ENCODE peak calls at places on chromosomes 1 and 21, in six cellular contexts. P is ovary, S is sigmoid colon, Y is upper lobe of left lung, W is HepG2, B is transverse colon. Z is an unnamed sample.

GRCh38 chr21:45629046-45629981 is 14.2 kb upstream of the PCBP3 start:
- DNase-seq in Y (peak), S (no peak), B (no peak), P (no peak), W (no peak), Z (peak)

GRCh38 chr1:73593804-73594203 is 604.2 kb downstream of the LRRIQ3 start:
- DNase-seq in P (no peak), B (no peak), S (no peak), W (no peak), Y (no peak), Z (no peak)

GRCh38 chr1:161180643-161181042 is 3.3 kb upstream of the B4GALT3 start:
- DNase-seq in S (no peak), B (no peak), W (no peak), P (no peak), Y (no peak), Z (no peak)

GRCh38 chr1:70667771-70668170 is 256.7 kb downstream of the CTH start:
- DNase-seq in W (no peak), S (no peak), P (no peak), B (no peak), Y (no peak), Z (no peak)

GRCh38 chr1:204350857-204351573 is 8.7 kb downstream of the PLEKHA6 start:
- DNase-seq in S (peak), B (peak), P (peak), W (no peak), Y (peak), Z (no peak)

GRCh38 chr1:237891979-237892378 is 1.3 kb upstream of the ZP4 start:
- DNase-seq in P (no peak), S (no peak), W (no peak), Y (no peak), B (no peak), Z (no peak)

GRCh38 chr1:46613661-46614603 is 2.7 kb downstream of the MOB3C start:
- DNase-seq in S (peak), B (peak), P (peak), Y (peak), W (no peak), Z (peak)

GRCh38 chr21:32587112-32587511 is 1.8 kb upstream of the TCP10L start:
- DNase-seq in P (no peak), W (no peak), Y (peak), S (no peak), B (no peak), Z (no peak)

GRCh38 chr1:227898502-227899140 is 49.1 kb downstream of the WNT9A start:
- DNase-seq in P (no peak), Y (no peak), B (peak), W (no peak), S (peak), Z (no peak)

GRCh38 chr21:41481191-41481590 is 26.8 kb downstream of the TMPRSS2 start:
- DNase-seq in Y (no peak), P (no peak), S (no peak), B (no peak), W (no peak), Z (no peak)

GRCh38 chr1:87148670-87149069 is 180.0 kb upstream of the LMO4 start:
- DNase-seq in Y (no peak), S (no peak), B (no peak), P (no peak), W (no peak), Z (no peak)

GRCh38 chr1:219621047-219621786 is 8.3 kb upstream of the ZC3H11B start:
- DNase-seq in S (no peak), W (peak), P (no peak), B (no peak), Y (no peak), Z (no peak)

DNA sequence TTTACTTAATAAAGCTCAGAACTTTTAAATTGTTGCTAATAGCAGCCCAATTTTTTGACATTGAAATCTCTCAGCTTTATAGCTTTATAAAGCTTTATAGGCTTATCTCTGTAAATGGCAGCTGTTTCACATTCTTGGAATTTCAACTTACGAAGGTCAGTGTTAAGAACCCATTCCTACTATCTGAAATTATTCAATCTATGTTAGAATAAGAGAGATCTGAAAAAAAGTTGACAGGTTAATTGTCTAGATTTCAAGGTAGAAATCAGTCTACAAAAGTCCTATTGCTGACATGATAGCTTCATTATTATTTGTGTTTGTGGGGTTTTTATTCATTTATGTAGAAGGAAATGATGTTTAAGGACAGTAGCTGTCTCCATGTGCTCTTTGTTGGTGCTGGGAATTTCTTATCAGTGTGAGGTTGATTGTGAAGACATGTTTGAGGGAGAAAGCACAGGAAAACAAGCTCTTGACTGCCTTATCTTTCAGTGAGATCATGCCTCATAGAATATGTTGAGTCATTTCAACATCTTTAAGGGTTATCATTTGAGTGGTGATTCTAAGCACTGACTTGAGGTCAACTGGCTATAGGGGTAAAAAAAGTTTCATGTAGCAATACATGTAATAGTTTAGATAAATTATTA is 404.9 kb upstream of the ADAMTS5 start:
- DNase-seq in W (no peak), S (no peak), Y (no peak), B (no peak), P (no peak), Z (no peak)
- TF ChIP-seq EP300 in W (no peak), S (no peak), Y (no peak), B (no peak), P (no peak), Z (no peak)

GRCh38 chr1:15350551-15351200 is 59.0 kb upstream of the EFHD2 start:
- DNase-seq in S (no peak), P (no peak), Y (no peak), W (no peak), B (peak), Z (no peak)
- TF ChIP-seq EP300 in S (no peak), P (no peak), Y (no peak), W (no peak), B (no peak), Z (no peak)

GRCh38 chr1:116403506-116404136 is 30.6 kb downstream of the ATP1A1 start:
- DNase-seq in Y (no peak), B (no peak), P (no peak), W (no peak), S (no peak), Z (no peak)

GRCh38 chr1:116407033-116407432 is 34.0 kb downstream of the ATP1A1 start:
- DNase-seq in Y (no peak), P (no peak), B (no peak), W (no peak), S (no peak), Z (no peak)

GRCh38 chr1:116408193-116408592 is 35.1 kb downstream of the ATP1A1 start:
- DNase-seq in S (no peak), W (no peak), B (no peak), Y (no peak), P (no peak), Z (no peak)

GRCh38 chr1:116404699-116405098 is 31.7 kb downstream of the ATP1A1 start:
- DNase-seq in S (no peak), P (no peak), B (no peak), W (no peak), Y (no peak), Z (no peak)

DNA sequence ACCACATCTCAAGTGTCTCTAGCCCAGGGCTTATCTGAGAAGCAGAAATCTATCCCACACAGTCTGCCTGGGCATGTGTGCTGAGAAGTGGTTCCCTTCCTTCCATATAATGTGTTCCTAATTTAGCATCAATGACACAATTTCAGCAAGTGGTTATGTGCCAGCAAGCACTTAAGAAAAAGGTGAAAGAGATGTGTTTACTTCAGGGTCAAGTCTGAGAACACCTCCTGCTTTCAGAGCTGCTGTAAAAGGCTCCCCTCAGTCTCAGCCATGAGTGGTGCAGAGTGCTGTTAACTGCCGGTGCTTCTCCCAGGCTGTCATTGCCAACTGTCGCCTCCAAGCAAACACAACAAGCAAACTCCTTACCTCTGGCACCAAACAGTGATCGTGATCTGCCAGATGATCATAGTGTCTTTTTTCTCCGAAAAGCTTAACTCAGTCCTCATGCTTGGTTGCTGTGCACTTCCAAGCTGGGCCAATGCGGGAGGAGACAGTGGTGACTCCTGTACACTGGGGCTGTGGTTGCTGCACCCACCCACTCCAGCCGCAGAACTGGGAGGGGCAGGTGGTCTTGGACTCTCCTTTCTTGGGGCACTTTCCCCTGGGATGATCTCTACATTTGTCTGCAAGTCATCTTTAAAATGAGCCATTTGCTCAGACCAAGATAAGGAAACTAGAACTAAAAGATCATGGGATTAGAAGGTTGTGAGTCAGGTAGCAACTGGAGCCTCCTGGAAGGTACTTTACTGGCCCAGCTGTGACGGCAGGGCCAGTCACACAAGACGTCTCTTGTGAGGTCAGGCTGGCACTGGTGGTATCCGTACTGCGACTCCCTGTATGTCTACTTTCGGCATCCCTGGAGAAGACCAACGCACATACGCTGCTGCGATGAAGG is 32.4 kb downstream of the ATP1A1 start:
- DNase-seq in P (no peak), W (no peak), S (no peak), B (no peak), Y (no peak), Z (no peak)
- TF ChIP-seq EP300 in P (no peak), W (no peak), S (no peak), B (no peak), Y (no peak), Z (no peak)

GRCh38 chr1:64898107-64898861 is 68.1 kb downstream of the JAK1 start:
- DNase-seq in W (peak), Y (no peak), P (peak), S (peak), B (peak), Z (peak)
- TF ChIP-seq EP300 in W (peak), Y (no peak), P (peak), S (peak), B (peak), Z (no peak)

GRCh38 chr1:212432706-212433576 is at the start of gene NENF:
- DNase-seq in P (peak), S (peak), Y (peak), B (peak), W (peak), Z (no peak)

GRCh38 chr1:212430416-212430815 is 2.3 kb upstream of the NENF start:
- DNase-seq in S (no peak), W (no peak), P (no peak), Y (no peak), B (no peak), Z (no peak)

GRCh38 chr1:212431656-212432055 is 1.1 kb upstream of the NENF start:
- DNase-seq in B (no peak), Y (no peak), W (no peak), P (no peak), S (no peak), Z (no peak)

GRCh38 chr1:212432163-212432705 is 486 bp upstream of the NENF start:
- DNase-seq in P (no peak), S (no peak), Y (no peak), B (no peak), W (no peak), Z (no peak)

GRCh38 chr1:212430955-212431394 is 1.7 kb upstream of the NENF start:
- DNase-seq in S (no peak), B (peak), Y (no peak), P (no peak), W (no peak), Z (no peak)
- TF ChIP-seq EP300 in S (no peak), B (no peak), Y (no peak), P (no peak), W (no peak), Z (no peak)

GRCh38 chr1:33332881-33333280 is 12.0 kb upstream of the A3GALT2 start:
- DNase-seq in Y (no peak), W (no peak), S (no peak), B (no peak), P (no peak), Z (no peak)

GRCh38 chr1:33331444-33332356 is 10.8 kb upstream of the A3GALT2 start:
- DNase-seq in Y (no peak), P (no peak), S (peak), B (no peak), W (no peak), Z (no peak)

GRCh38 chr1:33332357-33332789 is 11.5 kb upstream of the A3GALT2 start:
- DNase-seq in W (no peak), P (no peak), B (no peak), Y (no peak), S (peak), Z (no peak)

GRCh38 chr1:33335020-33335419 is 14.1 kb upstream of the A3GALT2 start:
- DNase-seq in S (no peak), B (no peak), P (no peak), W (no peak), Y (no peak), Z (no peak)

GRCh38 chr1:33334081-33334552 is 13.2 kb upstream of the A3GALT2 start:
- DNase-seq in B (peak), Y (no peak), P (no peak), W (peak), S (peak), Z (no peak)
- TF ChIP-seq EP300 in B (no peak), Y (peak), P (no peak), W (peak), S (peak), Z (no peak)

Z was measured in esophagus muscularis mucosa.